ENCODE peak calls at places on chromosomes 2 and 18, in five cellular contexts. O is CD4-positive, CD25-positive, alpha-beta regulatory T cell; B is neuronal stem cell; G is tibial artery; E is caudate nucleus. X is an unnamed sample.

GRCh38 chr2:64803776-64804175 is 150.1 kb upstream of the SERTAD2 start:
- DNase-seq in O (no peak), B (no peak), G (no peak), E (no peak), X (no peak)

GRCh38 chr2:107358921-107359320 is 467.8 kb upstream of the RGPD4 start:
- DNase-seq in O (no peak), B (no peak), G (no peak), E (no peak), X (no peak)

GRCh38 chr18:34738173-34738894 is 28.2 kb downstream of the DTNA start:
- DNase-seq in O (no peak), B (peak; percentile 20), G (no peak), E (no peak), X (no peak)

GRCh38 chr2:19847486-19847885 is 54.3 kb downstream of the TTC32 start:
- DNase-seq in O (no peak), B (no peak), G (no peak), E (no peak), X (no peak)

GRCh38 chr18:79554321-79554720 is 125.3 kb upstream of the CTDP1 start:
- DNase-seq in O (no peak), B (no peak), G (peak; percentile 23), E (no peak), X (no peak)

GRCh38 chr2:26489213-26489850 is 11.4 kb upstream of the OTOF start:
- DNase-seq in O (no peak), B (no peak), G (no peak), E (no peak), X (no peak)

GRCh38 chr2:200367155-200367554 is 60.7 kb downstream of the SPATS2L start:
- DNase-seq in O (no peak), B (no peak), G (no peak), E (no peak), X (no peak)

GRCh38 chr18:29418136-29418535 is 1241.2 kb upstream of the CDH2 start:
- DNase-seq in O (no peak), B (no peak), G (no peak), E (no peak), X (no peak)

GRCh38 chr2:168635065-168635577 is 167.3 kb upstream of the NOSTRIN start:
- DNase-seq in O (no peak), B (no peak), G (peak; percentile 71), E (no peak), X (no peak)

GRCh38 chr2:132677661-132678060 is 7.7 kb upstream of the LYPD1 start:
- DNase-seq in O (no peak), B (no peak), G (no peak), E (no peak), X (no peak)

GRCh38 chr2:45014016-45014702 is 4.9 kb upstream of the SIX2 start:
- DNase-seq in O (peak; percentile 41), B (no peak), G (peak; percentile 81), E (no peak), X (no peak)

GRCh38 chr2:168587302-168587701 is 131.2 kb downstream of the CERS6 start:
- DNase-seq in O (no peak), B (no peak), G (no peak), E (no peak), X (no peak)

GRCh38 chr2:85826990-85827878 is 61.6 kb downstream of the ST3GAL5 start:
- DNase-seq in O (peak; percentile 79), B (peak; percentile 67), G (peak; percentile 82), E (peak; percentile 34), X (peak; percentile 80)

GRCh38 chr2:105428387-105429018 is 29.7 kb upstream of the FHL2 start:
- DNase-seq in O (no peak), B (no peak), G (no peak), E (no peak), X (no peak)

GRCh38 chr2:105427485-105427884 is 28.6 kb upstream of the FHL2 start:
- DNase-seq in O (no peak), B (no peak), G (no peak), E (no peak), X (no peak)

GRCh38 chr2:105437708-105438103 is 38.9 kb upstream of the FHL2 start:
- DNase-seq in O (no peak), B (no peak), G (no peak), E (no peak), X (no peak)

GRCh38 chr2:105431367-105432088 is 32.7 kb upstream of the FHL2 start:
- DNase-seq in O (no peak), B (no peak), G (no peak), E (no peak), X (no peak)

DNA sequence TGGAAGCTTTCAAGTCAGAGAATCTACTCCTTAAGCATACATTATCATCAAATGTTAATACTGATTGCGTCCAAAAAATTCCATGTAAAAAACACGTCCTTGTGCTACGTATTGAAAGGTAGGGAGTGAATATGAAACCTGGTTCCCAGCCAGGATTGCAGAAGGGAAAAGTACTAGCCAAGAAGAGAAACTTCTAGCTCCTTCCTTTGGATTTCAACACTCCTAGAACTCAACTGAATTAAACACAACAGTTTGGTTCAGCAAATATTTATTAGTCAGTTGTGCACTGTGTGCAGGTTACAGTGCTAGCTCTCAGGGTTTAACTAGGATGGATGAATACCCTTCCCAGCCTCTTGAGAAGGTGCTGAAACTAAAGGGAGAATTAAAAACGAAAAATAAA is 33.9 kb upstream of the FHL2 start:
- DNase-seq in O (no peak), B (no peak), G (no peak), E (no peak), X (no peak)
- H3K27ac ChIP-seq in O (no peak overlapping the region), B (no peak overlapping the region), G (no peak overlapping the region), E (no peak overlapping the region), X (no peak overlapping the region)

DNA sequence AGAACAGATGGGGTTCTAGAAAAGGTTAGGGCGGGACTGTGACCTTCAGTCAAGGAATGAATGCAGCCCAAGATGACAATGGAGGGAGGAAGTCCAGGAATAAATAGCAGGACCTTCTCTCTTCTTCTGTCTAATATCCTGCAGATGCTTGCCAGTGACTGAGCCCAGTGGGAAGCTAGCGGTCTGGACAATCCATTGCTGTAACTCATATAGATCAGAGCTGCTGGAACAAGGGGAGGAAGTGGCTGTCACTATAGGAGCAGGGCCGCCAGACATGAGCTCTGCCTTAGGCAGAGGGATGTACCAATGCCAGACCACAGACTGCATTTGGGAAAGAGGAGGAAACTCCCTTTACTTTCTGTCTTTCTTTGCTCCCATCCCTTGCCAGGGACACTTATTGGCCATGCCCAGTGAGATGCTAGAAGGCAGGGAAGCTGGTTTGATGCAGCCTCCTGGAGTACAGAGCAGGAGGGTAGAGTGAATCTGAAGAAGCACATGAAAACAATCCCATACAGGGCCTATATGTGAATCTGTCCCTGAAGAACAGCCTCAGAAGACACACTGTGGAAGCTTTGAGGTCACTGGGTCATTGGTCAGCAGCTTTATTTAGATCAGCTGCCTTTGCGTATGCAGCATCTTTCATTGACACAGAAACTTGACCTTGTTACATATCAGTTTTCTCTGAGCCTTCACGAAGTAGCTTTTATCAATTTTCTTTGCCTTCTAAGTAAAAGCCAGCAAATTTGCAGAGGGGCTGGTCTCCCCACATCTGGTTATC is 65.4 kb downstream of the CCDC85A start:
- DNase-seq in O (no peak), B (no peak), G (no peak), E (no peak), X (no peak)
- H3K27ac ChIP-seq in O (no peak overlapping the region), B (no peak overlapping the region), G (no peak overlapping the region), E (no peak overlapping the region), X (no peak overlapping the region)

DNA sequence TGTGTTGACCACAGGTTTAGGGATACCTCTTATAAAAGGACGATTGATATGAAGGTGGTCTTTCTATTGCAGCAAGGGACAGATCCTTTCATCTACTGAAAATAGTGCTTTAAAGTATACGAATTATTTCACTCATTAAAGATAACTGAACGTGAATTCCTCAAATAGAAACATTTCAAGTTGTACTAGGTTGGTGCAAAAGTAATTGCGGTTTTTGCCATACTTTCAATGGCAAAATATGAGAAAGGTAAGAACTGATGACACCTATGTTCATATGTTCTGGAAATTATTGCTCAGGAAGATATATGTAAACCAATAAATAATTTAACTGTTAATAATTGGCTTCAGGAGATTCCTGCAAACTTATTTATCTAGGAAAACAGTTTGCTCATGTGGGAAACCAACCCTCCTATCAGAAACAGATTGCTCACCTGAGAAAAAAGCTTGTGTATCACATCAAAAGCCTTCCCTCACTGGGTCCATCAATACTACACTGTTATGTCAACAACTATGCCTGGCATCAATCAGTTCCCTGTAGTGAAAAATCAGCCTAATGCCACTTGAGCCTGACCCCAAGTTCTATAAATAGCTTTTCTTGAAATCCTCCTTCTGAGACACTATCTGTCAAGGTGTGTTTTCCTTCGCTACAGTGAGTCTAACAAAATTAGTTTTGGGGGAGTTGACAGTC is 81.5 kb upstream of the ACSL3 start:
- DNase-seq in O (no peak), B (no peak), G (no peak), E (no peak), X (no peak)
- H3K27ac ChIP-seq in O (no peak overlapping the region), B (no peak overlapping the region), G (no peak overlapping the region), E (no peak overlapping the region), X (no peak overlapping the region)

GRCh38 chr2:229520582-229521221 is 193.7 kb downstream of the DNER start:
- DNase-seq in O (no peak), B (no peak), G (no peak), E (no peak), X (no peak)
- H3K27ac ChIP-seq in O (no peak overlapping the region), B (no peak overlapping the region), G (peak overlapping the region; percentile 30), E (no peak overlapping the region), X (no peak overlapping the region)

X was measured in CD4-positive, alpha-beta memory T cell.